ENCODE peak calls at places on chromosomes 16 and 17, in five cellular contexts. One of them, this sample, is unnamed. For H3K4me1, the result is how much of the 10 kb centered on the place peaks cover.

GRCh38 chr16:83579027-83579426 is 228.8 kb upstream of the HSBP1 start:
- DNase-seq in ovary: no peak
- DNase-seq in psoas muscle: no peak
- DNase-seq in thyroid gland: no peak
- DNase-seq in cardiac muscle cell: no peak
- DNase-seq in this sample: no peak

GRCh38 chr16:83205896-83206295 is 579.1 kb downstream of the CDH13 start:
- DNase-seq in ovary: no peak
- DNase-seq in psoas muscle: no peak
- DNase-seq in thyroid gland: no peak
- DNase-seq in cardiac muscle cell: peak
- DNase-seq in this sample: no peak

GRCh38 chr16:85168732-85169256 is 56.5 kb upstream of the CIBAR2 start:
- DNase-seq in ovary: peak
- DNase-seq in psoas muscle: peak
- DNase-seq in thyroid gland: peak
- DNase-seq in cardiac muscle cell: peak
- DNase-seq in this sample: peak

GRCh38 chr16:89548344-89549006 is 12.0 kb upstream of the RPL13 start:
- DNase-seq in ovary: no peak
- DNase-seq in psoas muscle: no peak
- DNase-seq in thyroid gland: no peak
- DNase-seq in cardiac muscle cell: no peak
- DNase-seq in this sample: no peak

GRCh38 chr16:85123891-85124635 is 11.8 kb upstream of the CIBAR2 start:
- DNase-seq in ovary: no peak
- DNase-seq in psoas muscle: peak
- DNase-seq in thyroid gland: peak
- DNase-seq in cardiac muscle cell: peak
- DNase-seq in this sample: peak

GRCh38 chr17:44914148-44914547 is 1.2 kb downstream of the GFAP start:
- DNase-seq in ovary: no peak
- DNase-seq in psoas muscle: no peak
- DNase-seq in thyroid gland: peak
- DNase-seq in cardiac muscle cell: no peak
- DNase-seq in this sample: no peak

GRCh38 chr16:54355251-54355650 is 68.7 kb upstream of the IRX3 start:
- DNase-seq in ovary: no peak
- DNase-seq in psoas muscle: no peak
- DNase-seq in thyroid gland: no peak
- DNase-seq in cardiac muscle cell: peak
- DNase-seq in this sample: no peak

GRCh38 chr16:89707695-89708094 is 6.2 kb upstream of the SPATA2L start:
- DNase-seq in ovary: no peak
- DNase-seq in psoas muscle: no peak
- DNase-seq in thyroid gland: no peak
- DNase-seq in cardiac muscle cell: no peak
- DNase-seq in this sample: no peak

GRCh38 chr17:68598074-68598473 is 3.1 kb downstream of the FAM20A start:
- DNase-seq in ovary: no peak
- DNase-seq in psoas muscle: no peak
- DNase-seq in thyroid gland: no peak
- DNase-seq in cardiac muscle cell: no peak
- DNase-seq in this sample: no peak

GRCh38 chr17:34556384-34556783 is 23.0 kb upstream of the TMEM132E start:
- DNase-seq in ovary: no peak
- DNase-seq in psoas muscle: no peak
- DNase-seq in thyroid gland: no peak
- DNase-seq in cardiac muscle cell: peak
- DNase-seq in this sample: no peak

GRCh38 chr16:15671530-15672117 is 21.6 kb downstream of the NDE1 start:
- DNase-seq in ovary: no peak
- DNase-seq in psoas muscle: no peak
- DNase-seq in thyroid gland: no peak
- DNase-seq in cardiac muscle cell: no peak
- DNase-seq in this sample: no peak

GRCh38 chr16:1071561-1072225 is 854 bp upstream of the SSTR5 start:
- DNase-seq in ovary: no peak
- DNase-seq in psoas muscle: no peak
- DNase-seq in thyroid gland: no peak
- DNase-seq in cardiac muscle cell: no peak
- DNase-seq in this sample: no peak

GRCh38 chr17:4948997-4949320 is 629 bp upstream of the PFN1 start:
- DNase-seq in ovary: peak
- DNase-seq in psoas muscle: peak
- DNase-seq in thyroid gland: peak
- DNase-seq in cardiac muscle cell: peak
- DNase-seq in this sample: peak

GRCh38 chr16:67393790-67394270 is 532 bp upstream of the TPPP3 start:
- DNase-seq in ovary: peak
- DNase-seq in psoas muscle: no peak
- DNase-seq in thyroid gland: no peak
- DNase-seq in cardiac muscle cell: no peak
- DNase-seq in this sample: no peak

GRCh38 chr17:17567631-17568030 is 23.9 kb downstream of the PEMT start:
- DNase-seq in ovary: peak
- DNase-seq in psoas muscle: peak
- DNase-seq in thyroid gland: peak
- DNase-seq in cardiac muscle cell: peak
- DNase-seq in this sample: peak

GRCh38 chr17:77288115-77288619 is 147.4 kb downstream of the SEC14L1 start:
- DNase-seq in ovary: no peak
- DNase-seq in psoas muscle: no peak
- DNase-seq in thyroid gland: peak
- DNase-seq in cardiac muscle cell: no peak
- DNase-seq in this sample: no peak

GRCh38 chr16:81987121-81987520 is 24.1 kb downstream of the SDR42E1 start:
- DNase-seq in ovary: no peak
- DNase-seq in psoas muscle: no peak
- DNase-seq in thyroid gland: no peak
- DNase-seq in cardiac muscle cell: no peak
- DNase-seq in this sample: no peak

GRCh38 chr17:35715416-35715815 is 16.0 kb upstream of the RASL10B start:
- DNase-seq in ovary: no peak
- DNase-seq in psoas muscle: no peak
- DNase-seq in thyroid gland: no peak
- DNase-seq in cardiac muscle cell: no peak
- DNase-seq in this sample: no peak

GRCh38 chr17:58436805-58437239 is 19.5 kb upstream of the RNF43 start:
- DNase-seq in ovary: no peak
- DNase-seq in psoas muscle: no peak
- DNase-seq in thyroid gland: no peak
- DNase-seq in cardiac muscle cell: peak
- DNase-seq in this sample: no peak

GRCh38 chr17:81528384-81528650 is 140 bp downstream of the FSCN2 start:
- DNase-seq in ovary: no peak
- DNase-seq in psoas muscle: no peak
- DNase-seq in thyroid gland: no peak
- DNase-seq in cardiac muscle cell: no peak
- DNase-seq in this sample: peak

GRCh38 chr17:40101367-40102210 is 1.2 kb upstream of the NR1D1 start:
- DNase-seq in ovary: no peak
- DNase-seq in psoas muscle: no peak
- DNase-seq in thyroid gland: no peak
- DNase-seq in cardiac muscle cell: no peak
- DNase-seq in this sample: no peak

GRCh38 chr17:40099627-40100418 is 566 bp downstream of the NR1D1 start:
- DNase-seq in ovary: no peak
- DNase-seq in psoas muscle: no peak
- DNase-seq in thyroid gland: peak
- DNase-seq in cardiac muscle cell: no peak
- DNase-seq in this sample: no peak

GRCh38 chr17:40098846-40099626 is 1.4 kb downstream of the NR1D1 start:
- DNase-seq in ovary: peak
- DNase-seq in psoas muscle: peak
- DNase-seq in thyroid gland: peak
- DNase-seq in cardiac muscle cell: peak
- DNase-seq in this sample: peak

GRCh38 chr17:40100419-40100668 is at the start of gene NR1D1:
- DNase-seq in ovary: no peak
- DNase-seq in psoas muscle: no peak
- DNase-seq in thyroid gland: no peak
- DNase-seq in cardiac muscle cell: no peak
- DNase-seq in this sample: no peak

DNA sequence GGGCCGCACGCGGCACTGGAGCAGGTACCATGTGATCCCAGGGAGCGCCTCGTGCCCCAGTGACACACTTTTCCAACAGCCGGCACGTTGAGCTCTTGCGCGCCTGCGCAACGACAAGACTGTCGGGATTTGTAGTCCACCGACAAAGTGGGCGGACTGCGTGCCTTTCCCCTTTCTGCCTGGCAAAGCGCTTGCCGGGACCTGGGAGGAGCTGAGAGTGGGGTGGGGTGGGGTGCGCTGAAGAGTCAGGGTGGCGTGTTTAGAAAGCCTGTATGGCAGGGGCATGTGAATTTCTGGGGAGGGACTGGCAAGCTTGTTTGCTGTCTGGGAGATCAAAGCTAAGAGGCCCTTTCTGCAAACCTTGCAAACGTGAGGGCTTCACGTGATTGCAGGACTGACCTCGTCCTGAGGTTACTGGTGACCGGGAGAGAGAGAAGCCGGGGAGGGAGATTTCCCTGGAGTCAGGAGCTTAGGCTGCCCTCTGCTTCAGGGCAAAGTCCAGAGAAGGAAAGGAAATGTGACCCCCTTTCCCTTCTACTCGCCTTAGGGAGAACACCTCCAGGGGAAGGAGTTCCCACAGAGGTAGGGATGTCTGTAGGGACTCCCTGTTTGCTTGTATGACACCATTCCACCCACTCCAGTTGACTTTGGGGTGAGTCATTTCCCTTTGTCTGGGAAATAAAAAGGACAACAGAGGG is 429 bp upstream of the NR1D1 start:
- DNase-seq in ovary: peak
- DNase-seq in psoas muscle: peak
- DNase-seq in thyroid gland: peak
- DNase-seq in cardiac muscle cell: peak
- DNase-seq in this sample: peak
- H3K4me1 ChIP-seq in ovary: under half
- H3K4me1 ChIP-seq in psoas muscle: half or more
- H3K4me1 ChIP-seq in thyroid gland: under half
- H3K4me1 ChIP-seq in cardiac muscle cell: under half
- H3K4me1 ChIP-seq in this sample: half or more

DNA sequence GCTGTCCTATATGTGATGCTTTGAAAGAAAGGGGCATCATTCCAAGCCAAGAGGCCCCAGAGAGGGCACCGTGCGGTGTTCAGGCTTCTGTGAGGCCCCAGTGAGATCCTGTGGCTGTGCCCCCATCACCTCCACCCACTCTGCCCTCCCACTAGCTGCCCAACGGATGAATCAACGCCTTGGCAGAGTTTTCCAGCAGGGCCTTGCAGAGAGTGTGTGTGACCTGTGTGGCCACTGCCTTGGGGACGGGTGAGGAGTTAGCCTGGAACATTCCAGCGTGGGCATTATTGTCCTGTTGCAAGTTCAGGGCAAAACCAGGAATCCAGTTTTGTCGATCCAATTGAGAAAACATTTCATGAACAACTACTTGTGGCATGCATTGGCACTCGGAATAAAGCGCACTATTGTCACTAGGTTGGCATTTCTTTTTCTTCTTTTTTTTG is 53.7 kb downstream of the SF3B3 start:
- DNase-seq in ovary: no peak
- DNase-seq in psoas muscle: peak
- DNase-seq in thyroid gland: no peak
- DNase-seq in cardiac muscle cell: no peak
- DNase-seq in this sample: no peak
- H3K4me3 ChIP-seq in ovary: no peak
- H3K4me3 ChIP-seq in psoas muscle: no peak
- H3K4me3 ChIP-seq in thyroid gland: no peak
- H3K4me3 ChIP-seq in cardiac muscle cell: no peak
- H3K4me3 ChIP-seq in this sample: no peak

GRCh38 chr16:77277141-77277540 is 77.9 kb downstream of the SYCE1L start:
- DNase-seq in ovary: no peak
- DNase-seq in psoas muscle: no peak
- DNase-seq in thyroid gland: no peak
- DNase-seq in cardiac muscle cell: no peak
- DNase-seq in this sample: no peak

GRCh38 chr16:77277571-77277970 is 78.4 kb downstream of the SYCE1L start:
- DNase-seq in ovary: no peak
- DNase-seq in psoas muscle: no peak
- DNase-seq in thyroid gland: no peak
- DNase-seq in cardiac muscle cell: no peak
- DNase-seq in this sample: no peak

GRCh38 chr16:77285676-77286075 is 86.5 kb downstream of the SYCE1L start:
- DNase-seq in ovary: no peak
- DNase-seq in psoas muscle: no peak
- DNase-seq in thyroid gland: peak
- DNase-seq in cardiac muscle cell: no peak
- DNase-seq in this sample: no peak

GRCh38 chr16:77276686-77277085 is 77.5 kb downstream of the SYCE1L start:
- DNase-seq in ovary: no peak
- DNase-seq in psoas muscle: no peak
- DNase-seq in thyroid gland: no peak
- DNase-seq in cardiac muscle cell: no peak
- DNase-seq in this sample: no peak

DNA sequence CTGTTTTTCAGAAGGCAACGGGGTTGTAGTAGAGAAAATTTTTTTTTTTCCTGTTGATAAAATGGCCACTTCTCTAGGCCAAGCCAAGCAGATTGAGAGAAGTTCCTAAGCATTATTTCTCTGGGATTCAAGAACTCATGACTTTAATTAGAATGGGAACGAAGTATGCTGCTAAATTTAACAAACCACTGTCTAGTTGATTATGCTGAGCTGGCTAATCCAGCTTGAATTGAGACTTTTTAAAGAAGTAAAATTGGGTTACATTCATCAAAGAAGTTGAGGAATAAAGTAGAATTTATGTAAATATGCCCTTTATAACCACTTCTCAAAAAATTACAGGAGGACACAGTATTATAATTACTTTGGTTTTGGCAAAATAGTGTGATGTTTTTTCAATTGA is 83.1 kb downstream of the SYCE1L start:
- DNase-seq in ovary: no peak
- DNase-seq in psoas muscle: no peak
- DNase-seq in thyroid gland: no peak
- DNase-seq in cardiac muscle cell: no peak
- DNase-seq in this sample: no peak
- TF ChIP-seq CTCF in ovary: no peak
- TF ChIP-seq CTCF in psoas muscle: no peak
- TF ChIP-seq CTCF in thyroid gland: no peak
- TF ChIP-seq CTCF in cardiac muscle cell: no peak
- TF ChIP-seq CTCF in this sample: no peak

GRCh38 chr17:78358538-78359215 is 1.2 kb downstream of the SOCS3 start:
- DNase-seq in ovary: no peak
- DNase-seq in psoas muscle: no peak
- DNase-seq in thyroid gland: peak
- DNase-seq in cardiac muscle cell: peak
- DNase-seq in this sample: no peak

GRCh38 chr17:78360371-78361226 is 722 bp upstream of the SOCS3 start:
- DNase-seq in ovary: peak
- DNase-seq in psoas muscle: peak
- DNase-seq in thyroid gland: peak
- DNase-seq in cardiac muscle cell: peak
- DNase-seq in this sample: peak

GRCh38 chr17:78361227-78361683 is 1.4 kb upstream of the SOCS3 start:
- DNase-seq in ovary: no peak
- DNase-seq in psoas muscle: no peak
- DNase-seq in thyroid gland: no peak
- DNase-seq in cardiac muscle cell: no peak
- DNase-seq in this sample: no peak

GRCh38 chr17:78359216-78359935 is 501 bp downstream of the SOCS3 start:
- DNase-seq in ovary: no peak
- DNase-seq in psoas muscle: peak
- DNase-seq in thyroid gland: peak
- DNase-seq in cardiac muscle cell: peak
- DNase-seq in this sample: peak

GRCh38 chr17:78359936-78360370 is at the start of gene SOCS3:
- DNase-seq in ovary: peak
- DNase-seq in psoas muscle: peak
- DNase-seq in thyroid gland: peak
- DNase-seq in cardiac muscle cell: peak
- DNase-seq in this sample: peak
- H3K4me1 ChIP-seq in ovary: under half
- H3K4me1 ChIP-seq in psoas muscle: under half
- H3K4me1 ChIP-seq in thyroid gland: under half
- H3K4me1 ChIP-seq in cardiac muscle cell: half or more
- H3K4me1 ChIP-seq in this sample: under half